ENCODE peak calls at places on chromosomes 2 and 18, in six cellular contexts. K is foreskin melanocyte, V is ureter, A is H9, I is GM12865, E is epithelial cell of proximal tubule. W is an unnamed sample.

GRCh38 chr2:47842846-47843245 is 59.9 kb downstream of the MSH6 start:
- DNase-seq in I (no peak), E (no peak), V (no peak), A (no peak), K (no peak), W (no peak)

GRCh38 chr2:107633580-107634147 is 193.0 kb upstream of the RGPD4 start:
- DNase-seq in K (peak), I (no peak), A (no peak), E (peak), V (no peak), W (no peak)

GRCh38 chr18:36419913-36420531 is 122.5 kb downstream of the FHOD3 start:
- DNase-seq in K (no peak), V (no peak), E (peak), A (no peak), I (peak), W (no peak)

GRCh38 chr2:196101325-196101981 is 32.8 kb upstream of the DNAH7 start:
- DNase-seq in A (no peak), E (no peak), K (no peak), I (peak), V (no peak), W (no peak)

GRCh38 chr2:217691920-217692666 is 310.7 kb downstream of the TNS1 start:
- DNase-seq in A (no peak), V (no peak), I (no peak), K (no peak), E (no peak), W (no peak)

GRCh38 chr2:6866239-6866745 is 585 bp upstream of the CMPK2 start:
- DNase-seq in V (peak), I (peak), E (peak), A (peak), K (no peak), W (peak)

GRCh38 chr2:223169830-223170605 is 118.0 kb downstream of the KCNE4 start:
- DNase-seq in I (peak), K (peak), E (no peak), V (no peak), A (no peak), W (no peak)

GRCh38 chr18:27715751-27716150 is 461.2 kb downstream of the CDH2 start:
- DNase-seq in I (no peak), V (no peak), E (no peak), K (no peak), A (no peak), W (no peak)

GRCh38 chr18:63888473-63889190 is 1.1 kb downstream of the SERPINB2 start:
- DNase-seq in I (no peak), K (peak), V (no peak), A (no peak), E (no peak), W (no peak)

GRCh38 chr2:42191285-42192009 is 22.3 kb downstream of the EML4 start:
- DNase-seq in K (no peak), V (no peak), A (no peak), I (no peak), E (no peak), W (no peak)

GRCh38 chr18:58605027-58606020 is 23.6 kb downstream of the ALPK2 start:
- DNase-seq in A (no peak), V (no peak), K (no peak), I (peak), E (peak), W (no peak)

GRCh38 chr18:74146756-74147155 is 878 bp downstream of the FBXO15 start:
- DNase-seq in A (no peak), E (no peak), K (no peak), V (no peak), I (no peak), W (no peak)

GRCh38 chr2:47218899-47219525 is 63.9 kb upstream of the STPG4 start:
- DNase-seq in V (no peak), I (no peak), E (no peak), K (no peak), A (no peak), W (no peak)

GRCh38 chr18:67932261-67932660 is 415.7 kb upstream of the DSEL start:
- DNase-seq in I (no peak), K (no peak), A (no peak), E (no peak), V (no peak), W (no peak)

GRCh38 chr2:8486141-8486540 is 195.7 kb upstream of the ID2 start:
- DNase-seq in K (no peak), V (no peak), I (no peak), E (no peak), A (no peak), W (no peak)

GRCh38 chr2:39703473-39703872 is 37.8 kb downstream of the TMEM178A start:
- DNase-seq in A (no peak), E (no peak), K (no peak), I (no peak), V (no peak), W (no peak)

GRCh38 chr2:105890856-105891255 is 146.1 kb downstream of the NCK2 start:
- DNase-seq in I (no peak), K (no peak), A (no peak), V (no peak), E (no peak), W (no peak)

GRCh38 chr18:75101916-75102315 is 107.0 kb downstream of the PTGR3 start:
- DNase-seq in K (no peak), V (no peak), I (no peak), A (no peak), E (no peak), W (no peak)

GRCh38 chr2:40240067-40240466 is 211.8 kb downstream of the SLC8A1 start:
- DNase-seq in V (peak), K (no peak), A (no peak), E (peak), I (no peak), W (no peak)

GRCh38 chr2:156447761-156448160 is 11.6 kb downstream of the GPD2 start:
- DNase-seq in I (no peak), A (no peak), K (no peak), V (no peak), E (no peak), W (no peak)

GRCh38 chr2:98463988-98464771 is 19.5 kb downstream of the INPP4A start:
- DNase-seq in A (no peak), E (no peak), V (no peak), K (no peak), I (peak), W (no peak)

GRCh38 chr18:51603111-51603510 is 405.6 kb upstream of the MEX3C start:
- DNase-seq in A (no peak), K (no peak), V (no peak), E (no peak), I (no peak), W (no peak)

GRCh38 chr2:201275991-201276390 is 15.7 kb downstream of the CASP8 start:
- DNase-seq in A (peak), I (no peak), V (no peak), K (no peak), E (no peak), W (no peak)

GRCh38 chr2:6741229-6741628 is 124.5 kb downstream of the CMPK2 start:
- DNase-seq in V (no peak), E (no peak), K (no peak), I (no peak), A (no peak), W (no peak)

GRCh38 chr2:211055438-211055837 is 499.0 kb downstream of the CPS1 start:
- DNase-seq in V (no peak), A (peak), K (no peak), I (no peak), E (no peak), W (no peak)

GRCh38 chr2:55500025-55500424 is 19.5 kb upstream of the CFAP36 start:
- DNase-seq in I (no peak), E (no peak), A (no peak), V (no peak), K (no peak), W (no peak)

GRCh38 chr18:51897884-51898283 is 442.1 kb upstream of the DCC start:
- DNase-seq in I (no peak), A (no peak), V (no peak), E (no peak), K (no peak), W (no peak)

GRCh38 chr2:42367835-42368234 is 6.8 kb upstream of the COX7A2L start:
- DNase-seq in A (no peak), K (no peak), E (no peak), I (no peak), V (no peak), W (no peak)